ENCODE peak calls at places on chromosomes 4 and X, in five cellular contexts. One of them, this sample, is unnamed.
A peak's percentile ranks its signal among the peaks of the same experiment; 100 is the strongest.

GRCh38 chrX:153968754-153969124 is 2.9 kb downstream of the HCFC1 start:
- DNase-seq in H1: no peak
- DNase-seq in H9: no peak
- DNase-seq in HepG2: no peak
- DNase-seq in mammary epithelial cell: no peak
- DNase-seq in this sample: no peak

GRCh38 chrX:94871640-94872039 is 1197.6 kb downstream of the FAM133A start:
- DNase-seq in H1: no peak
- DNase-seq in H9: no peak
- DNase-seq in HepG2: no peak
- DNase-seq in mammary epithelial cell: no peak
- DNase-seq in this sample: no peak

GRCh38 chr4:186134254-186134653 is 29.8 kb downstream of the FAM149A start:
- DNase-seq in H1: no peak
- DNase-seq in H9: no peak
- DNase-seq in HepG2: no peak
- DNase-seq in mammary epithelial cell: no peak
- DNase-seq in this sample: no peak

GRCh38 chr4:84809946-84810345 is 156.5 kb downstream of the WDFY3 start:
- DNase-seq in H1: no peak
- DNase-seq in H9: no peak
- DNase-seq in HepG2: no peak
- DNase-seq in mammary epithelial cell: no peak
- DNase-seq in this sample: no peak

GRCh38 chr4:80142396-80143304 is 54.7 kb upstream of the PRDM8 start:
- DNase-seq in H1: no peak
- DNase-seq in H9: no peak
- DNase-seq in HepG2: no peak
- DNase-seq in mammary epithelial cell: no peak
- DNase-seq in this sample: no peak

GRCh38 chr4:56958111-56958517 is 19.3 kb downstream of the NOA1 start:
- DNase-seq in H1: no peak
- DNase-seq in H9: no peak
- DNase-seq in HepG2: no peak
- DNase-seq in mammary epithelial cell: peak; percentile 83
- DNase-seq in this sample: no peak

GRCh38 chrX:47361538-47362511 is 8.6 kb upstream of the ZNF157 start:
- DNase-seq in H1: peak; percentile 81
- DNase-seq in H9: peak; percentile 96
- DNase-seq in HepG2: peak; percentile 67
- DNase-seq in mammary epithelial cell: peak; percentile 86
- DNase-seq in this sample: no peak

GRCh38 chrX:13646154-13646549 is 6.8 kb upstream of the TCEANC start:
- DNase-seq in H1: peak; percentile 15
- DNase-seq in H9: peak; percentile 65
- DNase-seq in HepG2: peak; percentile 30
- DNase-seq in mammary epithelial cell: peak; percentile 53
- DNase-seq in this sample: no peak

GRCh38 chr4:93605163-93605562 is 223.4 kb upstream of the ATOH1 start:
- DNase-seq in H1: no peak
- DNase-seq in H9: no peak
- DNase-seq in HepG2: no peak
- DNase-seq in mammary epithelial cell: no peak
- DNase-seq in this sample: no peak

GRCh38 chr4:67437974-67438713 is 107.2 kb downstream of the CENPC start:
- DNase-seq in H1: no peak
- DNase-seq in H9: no peak
- DNase-seq in HepG2: peak; percentile 11
- DNase-seq in mammary epithelial cell: peak; percentile 54
- DNase-seq in this sample: no peak

GRCh38 chr4:98603683-98604573 is 54.5 kb downstream of the TSPAN5 start:
- DNase-seq in H1: no peak
- DNase-seq in H9: no peak
- DNase-seq in HepG2: no peak
- DNase-seq in mammary epithelial cell: no peak
- DNase-seq in this sample: no peak

GRCh38 chr4:180923476-180923875 is 1319.7 kb upstream of the TENM3 start:
- DNase-seq in H1: no peak
- DNase-seq in H9: no peak
- DNase-seq in HepG2: no peak
- DNase-seq in mammary epithelial cell: peak; percentile 51
- DNase-seq in this sample: no peak

GRCh38 chr4:44652002-44652401 is 577 bp upstream of the YIPF7 start:
- DNase-seq in H1: no peak
- DNase-seq in H9: no peak
- DNase-seq in HepG2: no peak
- DNase-seq in mammary epithelial cell: no peak
- DNase-seq in this sample: no peak

GRCh38 chr4:7890635-7891393 is 48.8 kb downstream of the AFAP1 start:
- DNase-seq in H1: no peak
- DNase-seq in H9: no peak
- DNase-seq in HepG2: peak; percentile 56
- DNase-seq in mammary epithelial cell: peak; percentile 80
- DNase-seq in this sample: peak; percentile 48

GRCh38 chr4:7278071-7278765 is 85.9 kb downstream of the SORCS2 start:
- DNase-seq in H1: no peak
- DNase-seq in H9: no peak
- DNase-seq in HepG2: no peak
- DNase-seq in mammary epithelial cell: no peak
- DNase-seq in this sample: no peak

GRCh38 chrX:23332888-23333821 is 1.5 kb upstream of the PTCHD1 start:
- DNase-seq in H1: no peak
- DNase-seq in H9: peak; percentile 66
- DNase-seq in HepG2: no peak
- DNase-seq in mammary epithelial cell: no peak
- DNase-seq in this sample: no peak

GRCh38 chrX:23334871-23335599 is 386 bp downstream of the PTCHD1 start:
- DNase-seq in H1: no peak
- DNase-seq in H9: peak; percentile 57
- DNase-seq in HepG2: no peak
- DNase-seq in mammary epithelial cell: no peak
- DNase-seq in this sample: no peak

GRCh38 chrX:23332101-23332887 is 2.4 kb upstream of the PTCHD1 start:
- DNase-seq in H1: no peak
- DNase-seq in H9: peak; percentile 42
- DNase-seq in HepG2: no peak
- DNase-seq in mammary epithelial cell: no peak
- DNase-seq in this sample: no peak

GRCh38 chrX:23333842-23334535 is 660 bp upstream of the PTCHD1 start:
- DNase-seq in H1: no peak
- DNase-seq in H9: peak; percentile 76
- DNase-seq in HepG2: no peak
- DNase-seq in mammary epithelial cell: no peak
- DNase-seq in this sample: no peak

DNA sequence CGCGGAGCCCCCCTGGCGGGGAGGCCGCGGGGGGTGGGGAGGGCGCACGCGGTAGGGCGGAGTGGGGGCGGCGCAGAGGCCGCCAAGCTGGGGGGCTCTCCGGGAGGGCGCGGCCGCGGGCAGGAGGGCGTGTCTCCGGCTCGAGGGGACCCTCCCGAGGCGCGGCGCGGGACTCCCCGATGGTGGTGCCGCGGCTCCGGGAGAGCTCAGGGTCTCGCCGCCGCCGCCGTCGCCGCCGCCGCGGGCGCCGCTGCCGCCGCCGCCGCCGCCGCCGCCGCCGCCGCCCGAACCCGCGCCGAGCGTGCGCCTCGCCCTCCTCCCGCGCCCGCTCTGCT is at the start of gene PTCHD1:
- DNase-seq in H1: no peak
- DNase-seq in H9: no peak
- DNase-seq in HepG2: no peak
- DNase-seq in mammary epithelial cell: no peak
- DNase-seq in this sample: no peak
- H3K9ac ChIP-seq in H1: peak within 1 kb of the TSS; percentile 18
- H3K9ac ChIP-seq in H9: no peak within 1 kb of the TSS
- H3K9ac ChIP-seq in HepG2: no peak within 1 kb of the TSS
- H3K9ac ChIP-seq in mammary epithelial cell: no peak within 1 kb of the TSS
- H3K9ac ChIP-seq in this sample: no peak within 1 kb of the TSS

DNA sequence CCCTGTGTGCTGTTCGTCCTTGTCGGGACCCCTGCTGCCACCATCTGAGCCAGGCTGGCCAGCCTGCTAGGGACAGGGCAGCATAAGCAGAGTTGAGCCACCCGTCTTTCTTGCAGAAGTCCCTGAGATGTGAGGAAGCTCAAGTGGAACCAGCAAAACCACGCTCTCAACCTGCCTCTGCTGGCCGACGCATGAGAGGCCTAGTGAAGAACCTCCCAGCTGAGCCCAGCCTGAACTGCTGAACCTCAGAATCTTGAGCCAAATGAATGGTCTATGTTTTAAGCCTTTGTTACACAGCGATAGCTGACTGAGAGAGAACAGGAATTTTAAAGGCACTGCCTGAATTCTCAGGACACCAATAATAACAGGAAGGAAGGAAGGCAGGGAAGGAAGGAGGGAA is 98.9 kb upstream of the ADRA2C start:
- DNase-seq in H1: no peak
- DNase-seq in H9: no peak
- DNase-seq in HepG2: no peak
- DNase-seq in mammary epithelial cell: no peak
- DNase-seq in this sample: no peak
- H3K27me3 ChIP-seq in H1: no peaks in the 10 kb centered on the region
- H3K27me3 ChIP-seq in H9: no peaks in the 10 kb centered on the region
- H3K27me3 ChIP-seq in HepG2: peaks cover 5% of the 10 kb centered on the region
- H3K27me3 ChIP-seq in mammary epithelial cell: no peaks in the 10 kb centered on the region
- H3K27me3 ChIP-seq in this sample: no peaks in the 10 kb centered on the region

GRCh38 chr4:10105920-10106319 is 10.7 kb downstream of the WDR1 start:
- DNase-seq in H1: no peak
- DNase-seq in H9: no peak
- DNase-seq in HepG2: no peak
- DNase-seq in mammary epithelial cell: no peak
- DNase-seq in this sample: no peak
- H4K20me1 ChIP-seq in H1: peaks cover 60% of the 10 kb centered on the region
- H4K20me1 ChIP-seq in H9: no peaks in the 10 kb centered on the region
- H4K20me1 ChIP-seq in HepG2: peaks cover 68% of the 10 kb centered on the region
- H4K20me1 ChIP-seq in mammary epithelial cell: peaks cover 15% of the 10 kb centered on the region
- H4K20me1 ChIP-seq in this sample: peaks cover 79% of the 10 kb centered on the region

GRCh38 chr4:17736484-17736883 is 44.9 kb downstream of the FAM184B start:
- DNase-seq in H1: no peak
- DNase-seq in H9: no peak
- DNase-seq in HepG2: no peak
- DNase-seq in mammary epithelial cell: no peak
- DNase-seq in this sample: no peak
- H3K9ac ChIP-seq in H1: no peak overlapping the region
- H3K9ac ChIP-seq in H9: no peak overlapping the region
- H3K9ac ChIP-seq in HepG2: no peak overlapping the region
- H3K9ac ChIP-seq in mammary epithelial cell: no peak overlapping the region
- H3K9ac ChIP-seq in this sample: no peak overlapping the region

GRCh38 chr4:37236165-37236564 is 8.4 kb upstream of the NWD2 start:
- DNase-seq in H1: no peak
- DNase-seq in H9: no peak
- DNase-seq in HepG2: no peak
- DNase-seq in mammary epithelial cell: peak; percentile 5
- DNase-seq in this sample: no peak
- H3K27me3 ChIP-seq in H1: peaks cover 1% of the 10 kb centered on the region
- H3K27me3 ChIP-seq in H9: peaks cover under 1% of the 10 kb centered on the region
- H3K27me3 ChIP-seq in HepG2: no peaks in the 10 kb centered on the region
- H3K27me3 ChIP-seq in mammary epithelial cell: no peaks in the 10 kb centered on the region
- H3K27me3 ChIP-seq in this sample: no peaks in the 10 kb centered on the region

GRCh38 chr4:1223841-1224809 is 24.8 kb downstream of the CTBP1 start:
- DNase-seq in H1: no peak
- DNase-seq in H9: no peak
- DNase-seq in HepG2: no peak
- DNase-seq in mammary epithelial cell: no peak
- DNase-seq in this sample: no peak
- H4K20me1 ChIP-seq in H1: peaks cover 12% of the 10 kb centered on the region
- H4K20me1 ChIP-seq in H9: no peaks in the 10 kb centered on the region
- H4K20me1 ChIP-seq in HepG2: no peaks in the 10 kb centered on the region
- H4K20me1 ChIP-seq in mammary epithelial cell: no peaks in the 10 kb centered on the region
- H4K20me1 ChIP-seq in this sample: peaks cover 10% of the 10 kb centered on the region

This sample was measured in keratinocyte.